ENCODE peak calls at places on chromosome X, in four cellular contexts. H is GM23338, L is WTC11, C is GM12878. R is an unnamed sample.

GRCh38 chrX:76427560-76428242 is at the start of gene MAGEE1:
- DNase-seq in H (peak; percentile 63), L (peak; percentile 75), C (peak; percentile 19), R (peak; percentile 67)

GRCh38 chrX:101482296-101482695 is 3.0 kb upstream of the ARMCX4 start:
- DNase-seq in H (no peak), L (no peak), C (no peak), R (no peak)

GRCh38 chrX:67563469-67564448 is 19.9 kb downstream of the AR start:
- DNase-seq in H (no peak), L (no peak), C (no peak), R (no peak)

GRCh38 chrX:15493118-15494082 is at the start of gene PIR:
- DNase-seq in H (peak; percentile 90), L (peak; percentile 88), C (peak; percentile 17), R (peak; percentile 91)

GRCh38 chrX:122439836-122440235 is 744.2 kb upstream of the GRIA3 start:
- DNase-seq in H (no peak), L (no peak), C (no peak), R (no peak)

GRCh38 chrX:37905436-37906147 is 58.2 kb upstream of the DYNLT3 start:
- DNase-seq in H (peak; percentile 70), L (peak; percentile 53), C (no peak), R (no peak)

GRCh38 chrX:56600141-56600540 is 36.7 kb downstream of the UBQLN2 start:
- DNase-seq in H (no peak), L (no peak), C (no peak), R (no peak)

GRCh38 chrX:46582964-46583363 is 9.4 kb downstream of the CHST7 start:
- DNase-seq in H (no peak), L (no peak), C (no peak), R (no peak)

GRCh38 chrX:138777230-138777629 is 65.7 kb upstream of the FGF13 start:
- DNase-seq in H (peak; percentile 36), L (no peak), C (no peak), R (peak; percentile 4)

GRCh38 chrX:17585006-17585405 is 152.3 kb upstream of the SCML1 start:
- DNase-seq in H (no peak), L (no peak), C (no peak), R (no peak)

GRCh38 chrX:96432647-96433046 is 252.0 kb upstream of the DIAPH2 start:
- DNase-seq in H (no peak), L (no peak), C (no peak), R (no peak)

GRCh38 chrX:55524487-55524886 is 34.8 kb upstream of the USP51 start:
- DNase-seq in H (peak; percentile 5), L (no peak), C (no peak), R (no peak)

GRCh38 chrX:110277609-110278008 is 40.3 kb downstream of the AMMECR1 start:
- DNase-seq in H (no peak), L (no peak), C (no peak), R (no peak)

GRCh38 chrX:72100051-72100755 is 31.5 kb downstream of the RTL5 start:
- DNase-seq in H (no peak), L (no peak), C (no peak), R (no peak)

GRCh38 chrX:97683256-97683655 is 799.5 kb downstream of the RPA4 start:
- DNase-seq in H (no peak), L (no peak), C (no peak), R (no peak)

GRCh38 chrX:49840679-49841078 is 11.6 kb downstream of the PAGE4 start:
- DNase-seq in H (peak; percentile 86), L (peak; percentile 79), C (peak; percentile 15), R (peak; percentile 69)

GRCh38 chrX:74251006-74251930 is 52.7 kb upstream of the ZCCHC13 start:
- DNase-seq in H (no peak), L (no peak), C (no peak), R (no peak)

GRCh38 chrX:15404712-15405111 is 20.5 kb upstream of the VEGFD start:
- DNase-seq in H (no peak), L (no peak), C (no peak), R (no peak)

GRCh38 chrX:12548746-12549145 is 242.5 kb upstream of the PRPS2 start:
- DNase-seq in H (peak; percentile 67), L (peak; percentile 34), C (no peak), R (no peak)

GRCh38 chrX:139559383-139560042 is 29.0 kb downstream of the F9 start:
- DNase-seq in H (peak; percentile 63), L (peak; percentile 14), C (peak; percentile 30), R (peak; percentile 6)

GRCh38 chrX:51496501-51497291 is at the start of gene NUDT11:
- DNase-seq in H (peak; percentile 79), L (peak; percentile 74), C (no peak), R (peak; percentile 44)

GRCh38 chrX:45885931-45886330 is 659.3 kb downstream of the ZNF674 start:
- DNase-seq in H (no peak), L (no peak), C (no peak), R (no peak)

GRCh38 chrX:33307954-33308353 is 96.6 kb upstream of the DMD start:
- DNase-seq in H (no peak), L (no peak), C (no peak), R (no peak)

GRCh38 chrX:48696301-48697181 is at the start of gene SUV39H1:
- DNase-seq in H (peak; percentile 82), L (peak; percentile 77), C (peak; percentile 45), R (peak; percentile 92)

GRCh38 chrX:69948398-69948797 is 101.3 kb downstream of the AWAT2 start:
- DNase-seq in H (no peak), L (no peak), C (no peak), R (no peak)

GRCh38 chrX:57583477-57583876 is 8.3 kb upstream of the ZXDB start:
- DNase-seq in H (no peak), L (no peak), C (no peak), R (peak; percentile 6)

GRCh38 chrX:21940356-21940829 is at the start of gene SMS:
- DNase-seq in H (peak; percentile 74), L (peak; percentile 54), C (no peak), R (peak; percentile 89)

GRCh38 chrX:148416931-148417330 is 83.5 kb upstream of the AFF2 start:
- DNase-seq in H (no peak), L (no peak), C (no peak), R (no peak)

GRCh38 chrX:80648023-80648422 is 161.7 kb downstream of the BRWD3 start:
- DNase-seq in H (peak; percentile 2), L (no peak), C (no peak), R (peak; percentile 16)

GRCh38 chrX:140948827-140949226 is 53.6 kb upstream of the SPANXB1 start:
- DNase-seq in H (no peak), L (no peak), C (no peak), R (no peak)

GRCh38 chrX:131792356-131792749 is 230.7 kb upstream of the STK26 start:
- DNase-seq in H (no peak), L (no peak), C (peak; percentile 98), R (no peak)

GRCh38 chrX:130163350-130163851 is 2.2 kb downstream of the AIFM1 start:
- DNase-seq in H (no peak), L (no peak), C (no peak), R (no peak)

GRCh38 chrX:77446029-77446585 is 1.1 kb upstream of the FGF16 start:
- DNase-seq in H (peak; percentile 54), L (peak; percentile 64), C (no peak), R (no peak)

GRCh38 chrX:47743504-47743903 is 84.5 kb upstream of the UXT start:
- DNase-seq in H (no peak), L (no peak), C (no peak), R (no peak)

GRCh38 chrX:14051416-14051815 is 21.7 kb upstream of the GEMIN8 start:
- DNase-seq in H (no peak), L (no peak), C (no peak), R (no peak)
- TF ChIP-seq CREB1 in H (no peak), L (no peak), C (no peak), R (no peak)

GRCh38 chrX:123994730-123995129 is 33.2 kb downstream of the STAG2 start:
- DNase-seq in H (no peak), L (no peak), C (no peak), R (no peak)
- TF ChIP-seq CREB1 in H (no peak), L (no peak), C (no peak), R (no peak)

GRCh38 chrX:25527596-25527995 is 511.8 kb upstream of the ARX start:
- DNase-seq in H (no peak), L (no peak), C (no peak), R (no peak)
- TF ChIP-seq CREB1 in H (no peak), L (no peak), C (no peak), R (no peak)

GRCh38 chrX:79330022-79330421 is 37.1 kb downstream of the ITM2A start:
- DNase-seq in H (peak; percentile 37), L (peak; percentile 16), C (no peak), R (no peak)

DNA sequence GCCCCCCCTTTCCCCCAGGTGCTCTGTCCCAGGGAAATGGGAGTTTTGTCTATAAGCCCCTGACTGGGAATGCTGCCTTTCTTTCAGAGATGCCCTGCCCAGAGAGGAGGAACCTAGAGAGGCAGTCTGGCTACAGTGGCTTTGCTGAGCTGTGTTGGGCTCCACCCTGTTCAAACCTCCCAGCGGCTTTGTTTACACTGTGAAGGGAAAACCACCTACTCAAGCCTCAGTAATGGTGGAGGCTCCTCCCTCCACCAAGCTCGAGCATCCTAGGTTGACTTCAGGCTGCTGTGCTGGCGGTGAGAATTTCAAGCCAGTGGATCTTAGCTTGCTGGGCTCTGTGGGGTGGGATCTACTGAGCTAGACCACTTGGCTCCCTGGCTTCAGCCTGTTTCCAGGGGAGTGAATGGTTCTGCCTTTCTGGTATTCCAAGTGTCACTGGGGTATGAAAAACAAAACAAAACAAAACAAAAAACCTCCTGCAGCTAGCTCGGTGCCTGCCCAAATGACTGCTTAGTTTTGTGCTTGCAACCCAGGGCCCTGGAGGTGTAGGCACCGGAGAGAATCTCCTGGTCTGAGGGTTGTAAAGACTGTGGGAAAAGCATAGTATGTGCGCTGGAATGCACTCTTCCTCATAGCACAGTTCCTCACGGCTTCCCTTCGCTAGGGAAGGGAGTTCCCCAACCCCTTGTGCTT is 41.7 kb downstream of the ITM2A start:
- DNase-seq in H (peak; percentile 17), L (peak; percentile 11), C (no peak), R (no peak)
- TF ChIP-seq CREB1 in H (no peak), L (no peak), C (no peak), R (no peak)

GRCh38 chrX:120794525-120794975 is 81.1 kb downstream of the CT47B1 start:
- DNase-seq in H (no peak), L (no peak), C (no peak), R (no peak)

GRCh38 chrX:120791013-120791643 is 84.5 kb downstream of the CT47B1 start:
- DNase-seq in H (no peak), L (no peak), C (no peak), R (no peak)

GRCh38 chrX:120790552-120790951 is 85.1 kb downstream of the CT47B1 start:
- DNase-seq in H (no peak), L (no peak), C (no peak), R (no peak)

GRCh38 chrX:120793098-120793497 is 82.6 kb downstream of the CT47B1 start:
- DNase-seq in H (no peak), L (no peak), C (no peak), R (no peak)

DNA sequence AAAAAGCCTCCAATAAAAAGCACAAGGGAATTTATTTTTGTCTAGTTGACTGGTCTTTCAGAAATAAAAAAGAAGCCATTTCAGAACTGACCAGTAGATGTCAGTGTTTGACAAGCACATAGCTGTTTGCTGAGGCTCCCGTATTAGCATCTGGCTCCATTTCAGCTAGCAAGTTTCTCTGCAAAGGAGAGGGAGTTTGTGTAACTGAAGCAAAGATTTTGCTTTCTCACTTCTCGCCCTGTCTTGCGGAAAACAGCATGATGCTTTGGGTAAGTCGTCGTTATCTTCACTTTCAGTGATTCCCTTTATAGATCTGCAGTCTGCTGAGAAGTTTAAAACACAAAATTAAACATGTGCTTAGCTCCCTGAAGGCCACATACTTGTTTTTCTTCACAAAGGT is 85.5 kb downstream of the CT47B1 start:
- DNase-seq in H (peak; percentile 71), L (no peak), C (peak; percentile 47), R (peak; percentile 63)
- TF ChIP-seq CREB1 in H (no peak), L (no peak), C (no peak), R (no peak)

R was measured in K562.